ENCODE peak calls at places on chromosomes 11 and 22, in seven cellular contexts. P is H4, Z is NCI-H1105, O is AG10803, T is suprapubic skin, H is NCI-H460, M is thoracic aorta. W is an unnamed sample.

GRCh38 chr22:37804886-37805857 is 2.6 kb upstream of the GCAT start:
- DNase-seq in O (peak; percentile 85), M (peak; percentile 61), T (peak; percentile 96), Z (peak; percentile 62), H (peak; percentile 49), P (no peak), W (peak; percentile 95)

GRCh38 chr11:28505216-28505615 is 397.0 kb downstream of the METTL15 start:
- DNase-seq in P (no peak), O (peak; percentile 74), H (peak; percentile 0), T (no peak), Z (no peak), M (no peak), W (no peak)

GRCh38 chr11:46277623-46278386 is at the start of gene CREB3L1:
- DNase-seq in O (peak; percentile 67), H (no peak), P (no peak), Z (no peak), M (no peak), T (no peak), W (no peak)

GRCh38 chr11:76649964-76650363 is 20.6 kb downstream of the LRRC32 start:
- DNase-seq in O (no peak), T (peak; percentile 21), Z (no peak), M (no peak), P (no peak), H (no peak), W (peak; percentile 27)

GRCh38 chr22:45211435-45211834 is 29.3 kb downstream of the KIAA0930 start:
- DNase-seq in O (no peak), Z (no peak), T (no peak), H (no peak), M (no peak), P (no peak), W (peak; percentile 9)

GRCh38 chr11:36033082-36033751 is 89.4 kb downstream of the LDLRAD3 start:
- DNase-seq in O (no peak), M (no peak), Z (no peak), P (no peak), T (no peak), H (no peak), W (no peak)

GRCh38 chr11:72038491-72038890 is 39.8 kb downstream of the IL18BP start:
- DNase-seq in Z (peak; percentile 34), H (no peak), M (no peak), T (peak; percentile 82), O (peak; percentile 78), P (no peak), W (peak; percentile 78)

GRCh38 chr11:130872961-130873360 is 43.3 kb downstream of the SNX19 start:
- DNase-seq in O (peak; percentile 70), M (no peak), T (no peak), P (peak; percentile 35), H (no peak), Z (no peak), W (no peak)

GRCh38 chr11:106001304-106002012 is 20.6 kb downstream of the MSANTD4 start:
- DNase-seq in P (no peak), Z (no peak), H (no peak), M (no peak), T (no peak), O (no peak), W (no peak)

GRCh38 chr11:2541881-2542361 is 97.1 kb downstream of the KCNQ1 start:
- DNase-seq in H (no peak), M (no peak), T (peak; percentile 43), O (no peak), P (no peak), Z (no peak), W (peak; percentile 41)

GRCh38 chr11:27447288-27447914 is 25.2 kb downstream of the LGR4 start:
- DNase-seq in H (no peak), P (no peak), O (peak; percentile 76), T (no peak), M (no peak), Z (no peak), W (no peak)

GRCh38 chr11:63019506-63019905 is 3.9 kb upstream of the SLC22A8 start:
- DNase-seq in O (no peak), H (no peak), M (no peak), T (no peak), Z (no peak), P (no peak), W (no peak)

GRCh38 chr22:48885271-48885918 is 942.3 kb downstream of the BRD1 start:
- DNase-seq in H (no peak), M (no peak), Z (no peak), O (no peak), T (peak; percentile 64), P (no peak), W (peak; percentile 60)

GRCh38 chr22:25852223-25852622 is 110.2 kb downstream of the MYO18B start:
- DNase-seq in T (no peak), P (no peak), Z (no peak), O (no peak), H (no peak), M (no peak), W (no peak)

GRCh38 chr11:115317428-115318185 is 186.6 kb downstream of the CADM1 start:
- DNase-seq in O (peak; percentile 5), Z (peak; percentile 93), P (no peak), H (no peak), M (no peak), T (no peak), W (no peak)

GRCh38 chr11:26847459-26847858 is 125.6 kb upstream of the SLC5A12 start:
- DNase-seq in Z (no peak), T (no peak), P (no peak), O (peak; percentile 69), H (no peak), M (peak; percentile 50), W (no peak)

GRCh38 chr11:95296621-95297025 is 65.6 kb upstream of the SESN3 start:
- DNase-seq in Z (no peak), T (no peak), H (no peak), O (no peak), M (no peak), P (no peak), W (no peak)

GRCh38 chr22:25141994-25142620 is 57.6 kb upstream of the CRYBB3 start:
- DNase-seq in O (no peak), P (no peak), T (no peak), H (no peak), M (no peak), Z (no peak), W (no peak)

GRCh38 chr11:75476716-75477613 is 44.0 kb upstream of the KLHL35 start:
- DNase-seq in M (no peak), Z (peak; percentile 24), T (no peak), H (no peak), P (no peak), O (no peak), W (no peak)

GRCh38 chr22:47629791-47630655 is 867.6 kb downstream of the TBC1D22A start:
- DNase-seq in T (no peak), Z (no peak), H (no peak), O (no peak), P (no peak), M (no peak), W (no peak)

GRCh38 chr22:25567305-25567704 is 2.8 kb downstream of the GRK3 start:
- DNase-seq in Z (no peak), T (no peak), H (no peak), O (no peak), P (no peak), M (no peak), W (no peak)

GRCh38 chr11:45909594-45910475 is 2.8 kb upstream of the FREY1 start:
- DNase-seq in P (no peak), M (no peak), T (no peak), H (no peak), O (no peak), Z (no peak), W (no peak)

GRCh38 chr11:22807391-22807790 is 22.2 kb downstream of the SVIP start:
- DNase-seq in M (no peak), H (no peak), T (no peak), O (no peak), Z (no peak), P (no peak), W (no peak)

GRCh38 chr22:19743626-19744025 is 17.0 kb upstream of the TBX1 start:
- DNase-seq in H (no peak), Z (no peak), P (no peak), O (no peak), M (no peak), T (no peak), W (no peak)

GRCh38 chr11:70002433-70002832 is 75.7 kb upstream of the ANO1 start:
- DNase-seq in H (peak; percentile 28), Z (no peak), T (no peak), P (no peak), M (no peak), O (no peak), W (no peak)